ENCODE peak calls at places on chromosomes 16 and 17, in five cellular contexts. One of them, this sample, is unnamed.

GRCh38 chr17:62882284-62882683 is 74.2 kb upstream of the MARCHF10 start:
- DNase-seq in tibial artery: no peak
- DNase-seq in stimulated activated CD8-positive, alpha-beta memory T cell treated with anti-CD3 and anti-CD28 coated beads, Interleukin-7, amount 100 ng/mL, for 1 hour: no peak
- DNase-seq in BJ: no peak
- DNase-seq in NCI-H2081: no peak
- DNase-seq in this sample: no peak

GRCh38 chr17:43634681-43635125 is 27.0 kb downstream of the MEOX1 start:
- DNase-seq in tibial artery: no peak
- DNase-seq in stimulated activated CD8-positive, alpha-beta memory T cell treated with anti-CD3 and anti-CD28 coated beads, Interleukin-7, amount 100 ng/mL, for 1 hour: no peak
- DNase-seq in BJ: no peak
- DNase-seq in NCI-H2081: no peak
- DNase-seq in this sample: no peak

GRCh38 chr17:17681744-17682292 is 560 bp downstream of the RAI1 start:
- DNase-seq in tibial artery: no peak
- DNase-seq in stimulated activated CD8-positive, alpha-beta memory T cell treated with anti-CD3 and anti-CD28 coated beads, Interleukin-7, amount 100 ng/mL, for 1 hour: no peak
- DNase-seq in BJ: no peak
- DNase-seq in NCI-H2081: no peak
- DNase-seq in this sample: no peak

GRCh38 chr16:9081843-9082242 is 9.6 kb upstream of the HAPSTR1 start:
- DNase-seq in tibial artery: no peak
- DNase-seq in stimulated activated CD8-positive, alpha-beta memory T cell treated with anti-CD3 and anti-CD28 coated beads, Interleukin-7, amount 100 ng/mL, for 1 hour: no peak
- DNase-seq in BJ: no peak
- DNase-seq in NCI-H2081: no peak
- DNase-seq in this sample: no peak

GRCh38 chr17:19290047-19290705 is 53.0 kb downstream of the EPN2 start:
- DNase-seq in tibial artery: no peak
- DNase-seq in stimulated activated CD8-positive, alpha-beta memory T cell treated with anti-CD3 and anti-CD28 coated beads, Interleukin-7, amount 100 ng/mL, for 1 hour: no peak
- DNase-seq in BJ: no peak
- DNase-seq in NCI-H2081: no peak
- DNase-seq in this sample: no peak

GRCh38 chr16:29900102-29900887 is at the start of gene ASPHD1:
- DNase-seq in tibial artery: no peak
- DNase-seq in stimulated activated CD8-positive, alpha-beta memory T cell treated with anti-CD3 and anti-CD28 coated beads, Interleukin-7, amount 100 ng/mL, for 1 hour: peak
- DNase-seq in BJ: no peak
- DNase-seq in NCI-H2081: peak
- DNase-seq in this sample: peak

GRCh38 chr17:15479697-15480096 is 12.3 kb upstream of the CDRT4 start:
- DNase-seq in tibial artery: no peak
- DNase-seq in stimulated activated CD8-positive, alpha-beta memory T cell treated with anti-CD3 and anti-CD28 coated beads, Interleukin-7, amount 100 ng/mL, for 1 hour: no peak
- DNase-seq in BJ: no peak
- DNase-seq in NCI-H2081: no peak
- DNase-seq in this sample: no peak

GRCh38 chr16:67114793-67115192 is 5.1 kb downstream of the PHAF1 start:
- DNase-seq in tibial artery: no peak
- DNase-seq in stimulated activated CD8-positive, alpha-beta memory T cell treated with anti-CD3 and anti-CD28 coated beads, Interleukin-7, amount 100 ng/mL, for 1 hour: no peak
- DNase-seq in BJ: no peak
- DNase-seq in NCI-H2081: no peak
- DNase-seq in this sample: no peak

GRCh38 chr16:66650707-66651473 is 45.7 kb downstream of the CMTM4 start:
- DNase-seq in tibial artery: peak
- DNase-seq in stimulated activated CD8-positive, alpha-beta memory T cell treated with anti-CD3 and anti-CD28 coated beads, Interleukin-7, amount 100 ng/mL, for 1 hour: peak
- DNase-seq in BJ: peak
- DNase-seq in NCI-H2081: peak
- DNase-seq in this sample: peak

GRCh38 chr16:86353185-86353584 is 157.1 kb upstream of the FOXF1 start:
- DNase-seq in tibial artery: no peak
- DNase-seq in stimulated activated CD8-positive, alpha-beta memory T cell treated with anti-CD3 and anti-CD28 coated beads, Interleukin-7, amount 100 ng/mL, for 1 hour: no peak
- DNase-seq in BJ: no peak
- DNase-seq in NCI-H2081: no peak
- DNase-seq in this sample: no peak

GRCh38 chr17:35154486-35154885 is 6.9 kb downstream of the UNC45B start:
- DNase-seq in tibial artery: no peak
- DNase-seq in stimulated activated CD8-positive, alpha-beta memory T cell treated with anti-CD3 and anti-CD28 coated beads, Interleukin-7, amount 100 ng/mL, for 1 hour: no peak
- DNase-seq in BJ: no peak
- DNase-seq in NCI-H2081: no peak
- DNase-seq in this sample: no peak

GRCh38 chr17:512926-513325 is 160.3 kb upstream of the RPH3AL start:
- DNase-seq in tibial artery: no peak
- DNase-seq in stimulated activated CD8-positive, alpha-beta memory T cell treated with anti-CD3 and anti-CD28 coated beads, Interleukin-7, amount 100 ng/mL, for 1 hour: no peak
- DNase-seq in BJ: peak
- DNase-seq in NCI-H2081: no peak
- DNase-seq in this sample: no peak

GRCh38 chr16:9012848-9013507 is 49.3 kb upstream of the USP7 start:
- DNase-seq in tibial artery: no peak
- DNase-seq in stimulated activated CD8-positive, alpha-beta memory T cell treated with anti-CD3 and anti-CD28 coated beads, Interleukin-7, amount 100 ng/mL, for 1 hour: no peak
- DNase-seq in BJ: no peak
- DNase-seq in NCI-H2081: no peak
- DNase-seq in this sample: peak

GRCh38 chr16:18948372-18949020 is 22.3 kb upstream of the SMG1 start:
- DNase-seq in tibial artery: no peak
- DNase-seq in stimulated activated CD8-positive, alpha-beta memory T cell treated with anti-CD3 and anti-CD28 coated beads, Interleukin-7, amount 100 ng/mL, for 1 hour: no peak
- DNase-seq in BJ: no peak
- DNase-seq in NCI-H2081: no peak
- DNase-seq in this sample: no peak

GRCh38 chr17:5111402-5112204 is at the start of gene ZNF232:
- DNase-seq in tibial artery: peak
- DNase-seq in stimulated activated CD8-positive, alpha-beta memory T cell treated with anti-CD3 and anti-CD28 coated beads, Interleukin-7, amount 100 ng/mL, for 1 hour: peak
- DNase-seq in BJ: peak
- DNase-seq in NCI-H2081: peak
- DNase-seq in this sample: peak

GRCh38 chr17:7393613-7394451 is 493 bp downstream of the PLSCR3 start:
- DNase-seq in tibial artery: no peak
- DNase-seq in stimulated activated CD8-positive, alpha-beta memory T cell treated with anti-CD3 and anti-CD28 coated beads, Interleukin-7, amount 100 ng/mL, for 1 hour: peak
- DNase-seq in BJ: no peak
- DNase-seq in NCI-H2081: no peak
- DNase-seq in this sample: no peak

GRCh38 chr16:83926726-83927397 is 26.2 kb upstream of the OSGIN1 start:
- DNase-seq in tibial artery: peak
- DNase-seq in stimulated activated CD8-positive, alpha-beta memory T cell treated with anti-CD3 and anti-CD28 coated beads, Interleukin-7, amount 100 ng/mL, for 1 hour: peak
- DNase-seq in BJ: peak
- DNase-seq in NCI-H2081: peak
- DNase-seq in this sample: peak

GRCh38 chr17:38705803-38706624 is 941 bp downstream of the MLLT6 start:
- DNase-seq in tibial artery: peak
- DNase-seq in stimulated activated CD8-positive, alpha-beta memory T cell treated with anti-CD3 and anti-CD28 coated beads, Interleukin-7, amount 100 ng/mL, for 1 hour: no peak
- DNase-seq in BJ: no peak
- DNase-seq in NCI-H2081: peak
- DNase-seq in this sample: no peak

GRCh38 chr17:9880582-9880999 is 24.5 kb downstream of the RCVRN start:
- DNase-seq in tibial artery: no peak
- DNase-seq in stimulated activated CD8-positive, alpha-beta memory T cell treated with anti-CD3 and anti-CD28 coated beads, Interleukin-7, amount 100 ng/mL, for 1 hour: no peak
- DNase-seq in BJ: no peak
- DNase-seq in NCI-H2081: no peak
- DNase-seq in this sample: no peak

GRCh38 chr17:64732336-64733006 is 70.4 kb upstream of the SMURF2 start:
- DNase-seq in tibial artery: no peak
- DNase-seq in stimulated activated CD8-positive, alpha-beta memory T cell treated with anti-CD3 and anti-CD28 coated beads, Interleukin-7, amount 100 ng/mL, for 1 hour: no peak
- DNase-seq in BJ: no peak
- DNase-seq in NCI-H2081: no peak
- DNase-seq in this sample: no peak

GRCh38 chr17:41211845-41212466 is 14.5 kb upstream of the KRTAP9-2 start:
- DNase-seq in tibial artery: no peak
- DNase-seq in stimulated activated CD8-positive, alpha-beta memory T cell treated with anti-CD3 and anti-CD28 coated beads, Interleukin-7, amount 100 ng/mL, for 1 hour: no peak
- DNase-seq in BJ: peak
- DNase-seq in NCI-H2081: peak
- DNase-seq in this sample: peak

GRCh38 chr16:68470461-68471150 is 22.3 kb upstream of the SMPD3 start:
- DNase-seq in tibial artery: peak
- DNase-seq in stimulated activated CD8-positive, alpha-beta memory T cell treated with anti-CD3 and anti-CD28 coated beads, Interleukin-7, amount 100 ng/mL, for 1 hour: no peak
- DNase-seq in BJ: no peak
- DNase-seq in NCI-H2081: no peak
- DNase-seq in this sample: no peak

GRCh38 chr17:42685831-42686230 is 3.5 kb downstream of the CNTNAP1 start:
- DNase-seq in tibial artery: no peak
- DNase-seq in stimulated activated CD8-positive, alpha-beta memory T cell treated with anti-CD3 and anti-CD28 coated beads, Interleukin-7, amount 100 ng/mL, for 1 hour: no peak
- DNase-seq in BJ: no peak
- DNase-seq in NCI-H2081: no peak
- DNase-seq in this sample: no peak

GRCh38 chr17:74738051-74738996 is 1.3 kb downstream of the RAB37 start:
- DNase-seq in tibial artery: no peak
- DNase-seq in stimulated activated CD8-positive, alpha-beta memory T cell treated with anti-CD3 and anti-CD28 coated beads, Interleukin-7, amount 100 ng/mL, for 1 hour: peak
- DNase-seq in BJ: no peak
- DNase-seq in NCI-H2081: no peak
- DNase-seq in this sample: peak

GRCh38 chr17:65183736-65184135 is 46.6 kb downstream of the RGS9 start:
- DNase-seq in tibial artery: no peak
- DNase-seq in stimulated activated CD8-positive, alpha-beta memory T cell treated with anti-CD3 and anti-CD28 coated beads, Interleukin-7, amount 100 ng/mL, for 1 hour: no peak
- DNase-seq in BJ: no peak
- DNase-seq in NCI-H2081: no peak
- DNase-seq in this sample: no peak

GRCh38 chr17:1713160-1713877 is 3.1 kb upstream of the TLCD2 start:
- DNase-seq in tibial artery: no peak
- DNase-seq in stimulated activated CD8-positive, alpha-beta memory T cell treated with anti-CD3 and anti-CD28 coated beads, Interleukin-7, amount 100 ng/mL, for 1 hour: no peak
- DNase-seq in BJ: no peak
- DNase-seq in NCI-H2081: no peak
- DNase-seq in this sample: no peak

GRCh38 chr16:46857261-46857962 is 26.4 kb upstream of the C16orf87 start:
- DNase-seq in tibial artery: no peak
- DNase-seq in stimulated activated CD8-positive, alpha-beta memory T cell treated with anti-CD3 and anti-CD28 coated beads, Interleukin-7, amount 100 ng/mL, for 1 hour: no peak
- DNase-seq in BJ: no peak
- DNase-seq in NCI-H2081: peak
- DNase-seq in this sample: no peak

GRCh38 chr16:9077001-9077809 is 14.2 kb upstream of the HAPSTR1 start:
- DNase-seq in tibial artery: no peak
- DNase-seq in stimulated activated CD8-positive, alpha-beta memory T cell treated with anti-CD3 and anti-CD28 coated beads, Interleukin-7, amount 100 ng/mL, for 1 hour: no peak
- DNase-seq in BJ: peak
- DNase-seq in NCI-H2081: no peak
- DNase-seq in this sample: no peak

GRCh38 chr17:30476726-30477082 is 504 bp upstream of the GOSR1 start:
- DNase-seq in tibial artery: no peak
- DNase-seq in stimulated activated CD8-positive, alpha-beta memory T cell treated with anti-CD3 and anti-CD28 coated beads, Interleukin-7, amount 100 ng/mL, for 1 hour: no peak
- DNase-seq in BJ: no peak
- DNase-seq in NCI-H2081: no peak
- DNase-seq in this sample: no peak

GRCh38 chr17:72344613-72345012 is 223.8 kb downstream of the SOX9 start:
- DNase-seq in tibial artery: no peak
- DNase-seq in stimulated activated CD8-positive, alpha-beta memory T cell treated with anti-CD3 and anti-CD28 coated beads, Interleukin-7, amount 100 ng/mL, for 1 hour: no peak
- DNase-seq in BJ: no peak
- DNase-seq in NCI-H2081: no peak
- DNase-seq in this sample: no peak

GRCh38 chr17:79064026-79064425 is 10.6 kb upstream of the ENGASE start:
- DNase-seq in tibial artery: no peak
- DNase-seq in stimulated activated CD8-positive, alpha-beta memory T cell treated with anti-CD3 and anti-CD28 coated beads, Interleukin-7, amount 100 ng/mL, for 1 hour: no peak
- DNase-seq in BJ: no peak
- DNase-seq in NCI-H2081: no peak
- DNase-seq in this sample: no peak

GRCh38 chr17:69969897-69970296 is 105.1 kb upstream of the KCNJ16 start:
- DNase-seq in tibial artery: no peak
- DNase-seq in stimulated activated CD8-positive, alpha-beta memory T cell treated with anti-CD3 and anti-CD28 coated beads, Interleukin-7, amount 100 ng/mL, for 1 hour: no peak
- DNase-seq in BJ: no peak
- DNase-seq in NCI-H2081: no peak
- DNase-seq in this sample: no peak

GRCh38 chr17:52536466-52536865 is 378.0 kb upstream of the CA10 start:
- DNase-seq in tibial artery: peak
- DNase-seq in stimulated activated CD8-positive, alpha-beta memory T cell treated with anti-CD3 and anti-CD28 coated beads, Interleukin-7, amount 100 ng/mL, for 1 hour: no peak
- DNase-seq in BJ: no peak
- DNase-seq in NCI-H2081: no peak
- DNase-seq in this sample: no peak

GRCh38 chr17:43226393-43226792 is 2.0 kb downstream of the CCDC200 start:
- DNase-seq in tibial artery: no peak
- DNase-seq in stimulated activated CD8-positive, alpha-beta memory T cell treated with anti-CD3 and anti-CD28 coated beads, Interleukin-7, amount 100 ng/mL, for 1 hour: no peak
- DNase-seq in BJ: no peak
- DNase-seq in NCI-H2081: no peak
- DNase-seq in this sample: no peak

GRCh38 chr16:65305588-65305987 is 183.7 kb upstream of the CDH11 start:
- DNase-seq in tibial artery: no peak
- DNase-seq in stimulated activated CD8-positive, alpha-beta memory T cell treated with anti-CD3 and anti-CD28 coated beads, Interleukin-7, amount 100 ng/mL, for 1 hour: no peak
- DNase-seq in BJ: no peak
- DNase-seq in NCI-H2081: no peak
- DNase-seq in this sample: no peak

GRCh38 chr17:49630113-49630900 is 47.6 kb downstream of the SPOP start:
- DNase-seq in tibial artery: no peak
- DNase-seq in stimulated activated CD8-positive, alpha-beta memory T cell treated with anti-CD3 and anti-CD28 coated beads, Interleukin-7, amount 100 ng/mL, for 1 hour: no peak
- DNase-seq in BJ: no peak
- DNase-seq in NCI-H2081: no peak
- DNase-seq in this sample: no peak

GRCh38 chr17:67095803-67096202 is 51.4 kb downstream of the CACNG1 start:
- DNase-seq in tibial artery: no peak
- DNase-seq in stimulated activated CD8-positive, alpha-beta memory T cell treated with anti-CD3 and anti-CD28 coated beads, Interleukin-7, amount 100 ng/mL, for 1 hour: no peak
- DNase-seq in BJ: no peak
- DNase-seq in NCI-H2081: no peak
- DNase-seq in this sample: no peak

GRCh38 chr16:1413684-1414531 is 596 bp downstream of the UNKL start:
- DNase-seq in tibial artery: peak
- DNase-seq in stimulated activated CD8-positive, alpha-beta memory T cell treated with anti-CD3 and anti-CD28 coated beads, Interleukin-7, amount 100 ng/mL, for 1 hour: peak
- DNase-seq in BJ: no peak
- DNase-seq in NCI-H2081: peak
- DNase-seq in this sample: peak